ENCODE peak calls at places on chromosomes 6 and 20, in four cellular contexts. One of them, this sample, is unnamed.

GRCh38 chr6:13769034-13769654 is 45.2 kb downstream of the MCUR1 start:
- DNase-seq in GM23248: no peak
- DNase-seq in astrocyte: no peak
- DNase-seq in PC-9: no peak
- DNase-seq in this sample: no peak

GRCh38 chr6:113182370-113183141 is 674.6 kb upstream of the MARCKS start:
- DNase-seq in GM23248: peak
- DNase-seq in astrocyte: peak
- DNase-seq in PC-9: peak
- DNase-seq in this sample: no peak

GRCh38 chr20:34364013-34364382 is 925 bp downstream of the ITCH start:
- DNase-seq in GM23248: peak
- DNase-seq in astrocyte: peak
- DNase-seq in PC-9: no peak
- DNase-seq in this sample: no peak

GRCh38 chr20:52082612-52083011 is 109.0 kb downstream of the ZFP64 start:
- DNase-seq in GM23248: peak
- DNase-seq in astrocyte: no peak
- DNase-seq in PC-9: no peak
- DNase-seq in this sample: no peak

GRCh38 chr20:50673831-50674825 is 17.2 kb downstream of the RIPOR3 start:
- DNase-seq in GM23248: no peak
- DNase-seq in astrocyte: no peak
- DNase-seq in PC-9: peak
- DNase-seq in this sample: no peak

GRCh38 chr20:37326666-37327065 is 19.3 kb upstream of the SRC start:
- DNase-seq in GM23248: peak
- DNase-seq in astrocyte: no peak
- DNase-seq in PC-9: no peak
- DNase-seq in this sample: no peak

GRCh38 chr20:30612344-30612743 is 645.1 kb upstream of the DEFB115 start:
- DNase-seq in GM23248: no peak
- DNase-seq in astrocyte: no peak
- DNase-seq in PC-9: no peak
- DNase-seq in this sample: no peak

GRCh38 chr20:1345030-1345755 is 16.3 kb upstream of the SDCBP2 start:
- DNase-seq in GM23248: peak
- DNase-seq in astrocyte: no peak
- DNase-seq in PC-9: no peak
- DNase-seq in this sample: no peak

GRCh38 chr6:33592595-33593413 is 12.7 kb upstream of the BAK1 start:
- DNase-seq in GM23248: no peak
- DNase-seq in astrocyte: no peak
- DNase-seq in PC-9: no peak
- DNase-seq in this sample: peak

GRCh38 chr6:113949499-113949898 is 21.4 kb downstream of the HDAC2 start:
- DNase-seq in GM23248: no peak
- DNase-seq in astrocyte: no peak
- DNase-seq in PC-9: no peak
- DNase-seq in this sample: no peak

GRCh38 chr6:165961236-165961751 is 206.4 kb downstream of the TBXT start:
- DNase-seq in GM23248: no peak
- DNase-seq in astrocyte: no peak
- DNase-seq in PC-9: no peak
- DNase-seq in this sample: no peak

GRCh38 chr20:22800161-22800560 is 215.8 kb upstream of the FOXA2 start:
- DNase-seq in GM23248: no peak
- DNase-seq in astrocyte: no peak
- DNase-seq in PC-9: no peak
- DNase-seq in this sample: no peak

GRCh38 chr6:134123666-134124208 is 71.3 kb upstream of the SLC2A12 start:
- DNase-seq in GM23248: peak
- DNase-seq in astrocyte: peak
- DNase-seq in PC-9: peak
- DNase-seq in this sample: peak

GRCh38 chr6:28643017-28643740 is 117.5 kb downstream of the GPX5 start:
- DNase-seq in GM23248: peak
- DNase-seq in astrocyte: peak
- DNase-seq in PC-9: peak
- DNase-seq in this sample: peak

GRCh38 chr6:45427632-45428031 is 49.9 kb upstream of the SUPT3H start:
- DNase-seq in GM23248: peak
- DNase-seq in astrocyte: no peak
- DNase-seq in PC-9: no peak
- DNase-seq in this sample: no peak

GRCh38 chr6:169312658-169313346 is 59.2 kb upstream of the THBS2 start:
- DNase-seq in GM23248: peak
- DNase-seq in astrocyte: no peak
- DNase-seq in PC-9: no peak
- DNase-seq in this sample: no peak

GRCh38 chr6:25312703-25313102 is 33.5 kb downstream of the CARMIL1 start:
- DNase-seq in GM23248: peak
- DNase-seq in astrocyte: peak
- DNase-seq in PC-9: peak
- DNase-seq in this sample: no peak

GRCh38 chr20:53142225-53142624 is 170.1 kb downstream of the TSHZ2 start:
- DNase-seq in GM23248: no peak
- DNase-seq in astrocyte: no peak
- DNase-seq in PC-9: no peak
- DNase-seq in this sample: no peak

GRCh38 chr6:474454-475185 is 83.1 kb downstream of the IRF4 start:
- DNase-seq in GM23248: no peak
- DNase-seq in astrocyte: no peak
- DNase-seq in PC-9: no peak
- DNase-seq in this sample: no peak

GRCh38 chr6:168247456-168248147 is 72.0 kb downstream of the DACT2 start:
- DNase-seq in GM23248: peak
- DNase-seq in astrocyte: no peak
- DNase-seq in PC-9: no peak
- DNase-seq in this sample: no peak

GRCh38 chr6:108497883-108498282 is 62.8 kb upstream of the FOXO3 start:
- DNase-seq in GM23248: peak
- DNase-seq in astrocyte: no peak
- DNase-seq in PC-9: no peak
- DNase-seq in this sample: peak

GRCh38 chr6:111087106-111087835 is at the start of gene SLC16A10:
- DNase-seq in GM23248: peak
- DNase-seq in astrocyte: no peak
- DNase-seq in PC-9: no peak
- DNase-seq in this sample: peak

GRCh38 chr6:111088668-111089003 is 1.3 kb downstream of the SLC16A10 start:
- DNase-seq in GM23248: no peak
- DNase-seq in astrocyte: no peak
- DNase-seq in PC-9: no peak
- DNase-seq in this sample: no peak

GRCh38 chr6:111086685-111087084 is 618 bp upstream of the SLC16A10 start:
- DNase-seq in GM23248: no peak
- DNase-seq in astrocyte: no peak
- DNase-seq in PC-9: no peak
- DNase-seq in this sample: no peak

GRCh38 chr6:111090766-111091165 is 3.5 kb downstream of the SLC16A10 start:
- DNase-seq in GM23248: no peak
- DNase-seq in astrocyte: no peak
- DNase-seq in PC-9: no peak
- DNase-seq in this sample: no peak

GRCh38 chr6:111087871-111088667 is 766 bp downstream of the SLC16A10 start:
- DNase-seq in GM23248: peak
- DNase-seq in astrocyte: no peak
- DNase-seq in PC-9: no peak
- DNase-seq in this sample: peak
- TF ChIP-seq EZH2 in GM23248: peak
- TF ChIP-seq EZH2 in astrocyte: peak
- TF ChIP-seq EZH2 in PC-9: peak
- TF ChIP-seq EZH2 in this sample: no peak

GRCh38 chr20:49480236-49480635 is 2.2 kb downstream of the KCNB1 start:
- DNase-seq in GM23248: no peak
- DNase-seq in astrocyte: no peak
- DNase-seq in PC-9: no peak
- DNase-seq in this sample: no peak
- H3K27ac ChIP-seq in GM23248: no peak
- H3K27ac ChIP-seq in astrocyte: no peak
- H3K27ac ChIP-seq in PC-9: no peak
- H3K27ac ChIP-seq in this sample: no peak

GRCh38 chr20:12111431-12112088 is 193.9 kb downstream of the BTBD3 start:
- DNase-seq in GM23248: no peak
- DNase-seq in astrocyte: no peak
- DNase-seq in PC-9: no peak
- DNase-seq in this sample: no peak

GRCh38 chr20:12112089-12112474 is 194.4 kb downstream of the BTBD3 start:
- DNase-seq in GM23248: no peak
- DNase-seq in astrocyte: no peak
- DNase-seq in PC-9: no peak
- DNase-seq in this sample: no peak

GRCh38 chr20:12112665-12113064 is 195.0 kb downstream of the BTBD3 start:
- DNase-seq in GM23248: no peak
- DNase-seq in astrocyte: no peak
- DNase-seq in PC-9: no peak
- DNase-seq in this sample: no peak

GRCh38 chr20:12113075-12113467 is 195.4 kb downstream of the BTBD3 start:
- DNase-seq in GM23248: no peak
- DNase-seq in astrocyte: no peak
- DNase-seq in PC-9: no peak
- DNase-seq in this sample: no peak

GRCh38 chr20:12113468-12114371 is 196.0 kb downstream of the BTBD3 start:
- DNase-seq in GM23248: no peak
- DNase-seq in astrocyte: peak
- DNase-seq in PC-9: peak
- DNase-seq in this sample: no peak
- H3K4me2 ChIP-seq in GM23248: no peak
- H3K4me2 ChIP-seq in astrocyte: peak
- H3K4me2 ChIP-seq in PC-9: no peak
- H3K4me2 ChIP-seq in this sample: no peak

DNA sequence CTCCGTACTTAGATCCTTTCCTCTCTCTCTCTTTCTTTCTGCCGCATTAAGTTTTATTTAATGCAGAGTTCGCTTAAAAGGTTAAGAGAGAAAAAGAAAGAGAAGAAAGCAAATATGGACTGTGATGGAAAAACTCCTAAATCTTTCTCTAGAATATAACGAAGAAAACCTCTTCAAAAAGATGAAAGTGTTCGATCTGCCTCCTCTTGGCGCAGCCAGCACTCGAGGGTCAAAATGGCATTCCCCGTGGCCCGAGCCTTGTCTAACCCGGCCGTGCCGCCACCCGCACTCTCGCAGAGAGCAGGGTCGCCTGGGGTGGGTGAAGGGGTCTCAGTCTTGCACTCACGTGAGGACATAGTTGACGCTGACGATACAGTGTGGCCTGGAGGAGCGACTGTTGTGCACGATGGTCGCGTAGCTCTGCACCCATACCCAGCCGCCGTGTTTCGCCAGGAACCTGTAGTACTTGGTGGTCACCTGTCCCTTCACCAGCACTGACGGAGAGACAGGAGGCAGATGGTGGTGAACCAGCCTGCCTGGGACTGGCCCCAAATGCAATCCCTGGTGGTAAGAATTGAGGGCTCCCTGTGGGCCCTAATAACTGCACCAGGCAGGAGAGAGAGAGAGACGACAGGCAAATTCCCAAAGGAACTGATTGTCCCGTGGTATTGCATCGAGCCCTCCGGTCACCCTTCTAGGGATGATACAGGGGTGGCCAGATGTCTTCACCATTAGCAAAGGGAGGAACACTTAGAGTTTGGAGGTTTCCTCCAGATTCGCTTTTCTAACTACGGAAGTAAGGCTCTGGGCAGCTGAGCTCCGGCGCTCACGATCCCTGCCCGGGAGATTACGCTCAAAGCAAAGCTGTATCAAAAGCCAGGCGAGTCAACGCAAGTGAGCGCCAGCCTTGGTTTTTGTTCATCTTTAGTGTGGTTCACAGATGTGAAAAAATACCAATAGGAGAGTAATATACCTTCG is 17.5 kb downstream of the SIM1 start:
- DNase-seq in GM23248: no peak
- DNase-seq in astrocyte: no peak
- DNase-seq in PC-9: no peak
- DNase-seq in this sample: peak
- TF ChIP-seq EZH2 in GM23248: no peak
- TF ChIP-seq EZH2 in astrocyte: peak
- TF ChIP-seq EZH2 in PC-9: no peak
- TF ChIP-seq EZH2 in this sample: peak

DNA sequence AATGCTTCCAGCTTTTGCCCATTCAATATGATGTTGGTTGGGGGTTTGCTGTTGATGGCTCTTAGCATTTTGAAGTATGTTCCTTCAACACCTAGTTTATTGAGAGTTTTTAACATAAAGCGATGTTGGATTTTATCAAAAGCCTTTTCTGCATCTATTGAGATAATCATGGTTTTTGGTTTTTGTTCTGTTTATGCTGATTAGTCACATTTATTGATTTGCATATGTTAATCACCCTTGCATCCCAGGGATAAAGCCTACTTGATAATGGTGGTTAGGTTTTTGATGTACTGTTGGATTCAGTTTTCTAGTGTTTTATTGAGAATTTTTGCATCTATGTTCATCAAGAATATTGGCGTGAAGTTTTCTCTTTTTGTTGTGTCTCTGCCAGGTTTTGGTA is 40.4 kb upstream of the COL9A1 start:
- DNase-seq in GM23248: no peak
- DNase-seq in astrocyte: no peak
- DNase-seq in PC-9: no peak
- DNase-seq in this sample: no peak
- H3K27ac ChIP-seq in GM23248: no peak
- H3K27ac ChIP-seq in astrocyte: no peak
- H3K27ac ChIP-seq in PC-9: no peak
- H3K27ac ChIP-seq in this sample: no peak

GRCh38 chr6:56350857-56351256 is 103.5 kb upstream of the COL21A1 start:
- DNase-seq in GM23248: no peak
- DNase-seq in astrocyte: no peak
- DNase-seq in PC-9: no peak
- DNase-seq in this sample: no peak
- H3K4me2 ChIP-seq in GM23248: no peak
- H3K4me2 ChIP-seq in astrocyte: no peak
- H3K4me2 ChIP-seq in PC-9: no peak
- H3K4me2 ChIP-seq in this sample: no peak

This sample was measured in GM23338.